ENCODE peak calls at places on chromosomes 12 and 14, in five cellular contexts. R, W, J, P and S are unnamed samples.
A peak's percentile ranks its signal among the peaks of the same experiment; 100 is the strongest.

GRCh38 chr14:59629384-59630158 is 53.0 kb upstream of the CCDC175 start:
- DNase-seq in R (no peak), W (no peak), J (no peak), P (no peak), S (no peak)

GRCh38 chr12:52992699-52993557 is 13.3 kb upstream of the EIF4B start:
- DNase-seq in R (peak; percentile 71), W (no peak), J (no peak), P (no peak), S (no peak)

GRCh38 chr12:6899837-6900519 is 4.6 kb upstream of the LRRC23 start:
- DNase-seq in R (no peak), W (no peak), J (no peak), P (no peak), S (no peak)

GRCh38 chr12:130764475-130765185 is 48.5 kb upstream of the RIMBP2 start:
- DNase-seq in R (peak; percentile 27), W (no peak), J (no peak), P (no peak), S (no peak)

GRCh38 chr14:30907659-30908057 is 33.3 kb downstream of the COCH start:
- DNase-seq in R (no peak), W (no peak), J (no peak), P (no peak), S (no peak)

GRCh38 chr14:61502459-61503093 is 181.2 kb downstream of the PRKCH start:
- DNase-seq in R (no peak), W (no peak), J (no peak), P (no peak), S (no peak)

GRCh38 chr12:124438415-124439056 is 128.9 kb downstream of the NCOR2 start:
- DNase-seq in R (no peak), W (no peak), J (no peak), P (no peak), S (no peak)

GRCh38 chr12:16246264-16246663 is 31.2 kb downstream of the SLC15A5 start:
- DNase-seq in R (no peak), W (no peak), J (no peak), P (no peak), S (no peak)

GRCh38 chr12:50403001-50403440 is 2.3 kb downstream of the LARP4 start:
- DNase-seq in R (no peak), W (no peak), J (no peak), P (no peak), S (no peak)

GRCh38 chr14:70831382-70831781 is 22.1 kb upstream of the MAP3K9 start:
- DNase-seq in R (no peak), W (no peak), J (no peak), P (no peak), S (no peak)

GRCh38 chr12:119334459-119335170 is at the start of gene CCDC60:
- DNase-seq in R (no peak), W (no peak), J (no peak), P (no peak), S (no peak)

GRCh38 chr12:51205350-51205749 is 12.5 kb downstream of the POU6F1 start:
- DNase-seq in R (no peak), W (no peak), J (no peak), P (no peak), S (no peak)

GRCh38 chr14:71117839-71118743 is 210.8 kb downstream of the PCNX1 start:
- DNase-seq in R (peak; percentile 96), W (no peak), J (no peak), P (no peak), S (no peak)

GRCh38 chr12:27974735-27975221 is 2.2 kb upstream of the PTHLH start:
- DNase-seq in R (no peak), W (peak; percentile 29), J (no peak), P (no peak), S (no peak)

GRCh38 chr14:74980746-74981661 is 21.7 kb upstream of the EIF2B2 start:
- DNase-seq in R (peak; percentile 87), W (peak; percentile 25), J (no peak), P (no peak), S (peak; percentile 91)

GRCh38 chr14:100454437-100454836 is 131.3 kb downstream of the SLC25A47 start:
- DNase-seq in R (no peak), W (no peak), J (no peak), P (no peak), S (no peak)

GRCh38 chr12:92039048-92039447 is 106.6 kb downstream of the BTG1 start:
- DNase-seq in R (no peak), W (no peak), J (no peak), P (no peak), S (no peak)

GRCh38 chr12:89349814-89350213 is 2.5 kb downstream of the DUSP6 start:
- DNase-seq in R (peak; percentile 66), W (no peak), J (peak; percentile 54), P (no peak), S (no peak)

GRCh38 chr12:100591979-100592378 is 18.5 kb downstream of the GAS2L3 start:
- DNase-seq in R (no peak), W (no peak), J (no peak), P (no peak), S (no peak)

GRCh38 chr12:100718212-100718611 is 76.4 kb upstream of the ANO4 start:
- DNase-seq in R (peak; percentile 83), W (no peak), J (no peak), P (no peak), S (no peak)

GRCh38 chr12:129938089-129938488 is 34.3 kb upstream of the TMEM132D start:
- DNase-seq in R (no peak), W (no peak), J (no peak), P (no peak), S (no peak)

GRCh38 chr14:88044782-88045446 is 40.0 kb downstream of the GPR65 start:
- DNase-seq in R (no peak), W (no peak), J (no peak), P (no peak), S (no peak)

GRCh38 chr14:24721772-24722171 is 87.8 kb upstream of the GZMB start:
- DNase-seq in R (no peak), W (no peak), J (no peak), P (no peak), S (no peak)

GRCh38 chr14:22291406-22291805 is 297.6 kb downstream of the DAD1 start:
- DNase-seq in R (peak; percentile 36), W (no peak), J (no peak), P (no peak), S (no peak)

GRCh38 chr12:81627336-81628189 is 131.6 kb downstream of the PPFIA2 start:
- DNase-seq in R (peak; percentile 33), W (no peak), J (no peak), P (no peak), S (no peak)

GRCh38 chr12:108629156-108629555 is 4.5 kb downstream of the SELPLG start:
- DNase-seq in R (no peak), W (no peak), J (peak; percentile 40), P (no peak), S (no peak)

GRCh38 chr12:79643821-79644220 is 46.9 kb downstream of the PAWR start:
- DNase-seq in R (no peak), W (no peak), J (no peak), P (no peak), S (no peak)

GRCh38 chr14:40629144-40629543 is 977.5 kb upstream of the LRFN5 start:
- DNase-seq in R (no peak), W (no peak), J (no peak), P (no peak), S (no peak)

GRCh38 chr12:116959845-116960514 is 49.2 kb downstream of the FBXW8 start:
- DNase-seq in R (no peak), W (peak; percentile 69), J (no peak), P (no peak), S (no peak)

GRCh38 chr12:91687052-91688017 is 458.3 kb downstream of the BTG1 start:
- DNase-seq in R (peak; percentile 8), W (no peak), J (peak; percentile 74), P (peak; percentile 0), S (no peak)

GRCh38 chr12:43289412-43289811 is 262.6 kb downstream of the ADAMTS20 start:
- DNase-seq in R (peak; percentile 20), W (no peak), J (no peak), P (no peak), S (no peak)

GRCh38 chr12:6280672-6281071 is 29.8 kb upstream of the PLEKHG6 start:
- DNase-seq in R (no peak), W (no peak), J (no peak), P (no peak), S (no peak)

GRCh38 chr14:105282098-105282725 is 18.6 kb downstream of the BRF1 start:
- DNase-seq in R (no peak), W (no peak), J (no peak), P (no peak), S (no peak)

GRCh38 chr12:14635776-14636175 is 60.6 kb downstream of the GUCY2C start:
- DNase-seq in R (no peak), W (no peak), J (no peak), P (no peak), S (no peak)

GRCh38 chr12:51270847-51271518 is 768 bp upstream of the SMAGP start:
- DNase-seq in R (peak; percentile 85), W (no peak), J (no peak), P (no peak), S (no peak)

GRCh38 chr12:107760207-107760816 is 625 bp downstream of the PRDM4 start:
- DNase-seq in R (peak; percentile 20), W (peak; percentile 50), J (peak; percentile 43), P (no peak), S (no peak)